ENCODE peak calls at places on chromosomes 6 and 20, in four cellular contexts. One of them, this sample, is unnamed.
A peak's percentile ranks its signal among the peaks of the same experiment; 100 is the strongest.

GRCh38 chr6:108437821-108438220 is 122.9 kb upstream of the FOXO3 start:
- DNase-seq in AG08396: no peak
- DNase-seq in NCI-H345: no peak
- DNase-seq in occipital lobe: no peak
- DNase-seq in this sample: no peak

GRCh38 chr6:103874575-103874974 is 985.1 kb downstream of the HACE1 start:
- DNase-seq in AG08396: no peak
- DNase-seq in NCI-H345: no peak
- DNase-seq in occipital lobe: no peak
- DNase-seq in this sample: no peak

GRCh38 chr6:16754864-16755263 is 6.4 kb downstream of the ATXN1 start:
- DNase-seq in AG08396: no peak
- DNase-seq in NCI-H345: no peak
- DNase-seq in occipital lobe: no peak
- DNase-seq in this sample: no peak

GRCh38 chr6:149840345-149841075 is 23.6 kb downstream of the LRP11 start:
- DNase-seq in AG08396: peak; percentile 89
- DNase-seq in NCI-H345: peak; percentile 90
- DNase-seq in occipital lobe: no peak
- DNase-seq in this sample: no peak

GRCh38 chr20:58065508-58066361 is 162.7 kb downstream of the ANKRD60 start:
- DNase-seq in AG08396: no peak
- DNase-seq in NCI-H345: no peak
- DNase-seq in occipital lobe: no peak
- DNase-seq in this sample: no peak

GRCh38 chr6:165889636-165890403 is 226.8 kb upstream of the PDE10A start:
- DNase-seq in AG08396: peak; percentile 56
- DNase-seq in NCI-H345: no peak
- DNase-seq in occipital lobe: no peak
- DNase-seq in this sample: peak; percentile 39

GRCh38 chr6:145012039-145012662 is 723.2 kb downstream of the EPM2A start:
- DNase-seq in AG08396: no peak
- DNase-seq in NCI-H345: no peak
- DNase-seq in occipital lobe: no peak
- DNase-seq in this sample: no peak

GRCh38 chr6:150635906-150636514 is 36.3 kb downstream of the PLEKHG1 start:
- DNase-seq in AG08396: no peak
- DNase-seq in NCI-H345: no peak
- DNase-seq in occipital lobe: no peak
- DNase-seq in this sample: no peak

GRCh38 chr20:9323622-9324021 is 190.8 kb upstream of the LAMP5 start:
- DNase-seq in AG08396: no peak
- DNase-seq in NCI-H345: no peak
- DNase-seq in occipital lobe: no peak
- DNase-seq in this sample: no peak

GRCh38 chr6:6376845-6377244 is 56.4 kb upstream of the F13A1 start:
- DNase-seq in AG08396: no peak
- DNase-seq in NCI-H345: no peak
- DNase-seq in occipital lobe: no peak
- DNase-seq in this sample: no peak

GRCh38 chr6:158509465-158509864 is 50.4 kb upstream of the TMEM181 start:
- DNase-seq in AG08396: no peak
- DNase-seq in NCI-H345: no peak
- DNase-seq in occipital lobe: no peak
- DNase-seq in this sample: no peak

GRCh38 chr6:123529058-123529457 is 107.7 kb downstream of the TRDN start:
- DNase-seq in AG08396: no peak
- DNase-seq in NCI-H345: no peak
- DNase-seq in occipital lobe: no peak
- DNase-seq in this sample: no peak

GRCh38 chr6:152316024-152316423 is 321.1 kb downstream of the SYNE1 start:
- DNase-seq in AG08396: peak; percentile 50
- DNase-seq in NCI-H345: no peak
- DNase-seq in occipital lobe: no peak
- DNase-seq in this sample: peak; percentile 44

GRCh38 chr20:5544702-5545101 is 205.5 kb upstream of the SHLD1 start:
- DNase-seq in AG08396: no peak
- DNase-seq in NCI-H345: no peak
- DNase-seq in occipital lobe: no peak
- DNase-seq in this sample: no peak

GRCh38 chr6:31122803-31123706 is 2.8 kb upstream of the CDSN start:
- DNase-seq in AG08396: peak; percentile 84
- DNase-seq in NCI-H345: no peak
- DNase-seq in occipital lobe: no peak
- DNase-seq in this sample: no peak

GRCh38 chr6:41626917-41627316 is 11.4 kb upstream of the MDFI start:
- DNase-seq in AG08396: no peak
- DNase-seq in NCI-H345: peak; percentile 22
- DNase-seq in occipital lobe: no peak
- DNase-seq in this sample: no peak